ENCODE peak calls at places on chromosome 2, in eight cellular contexts. N, O, J, E, S, C, I and U are unnamed samples.

GRCh38 chr2:96859338-96859649 is 1.5 kb upstream of the ANKRD39 start:
- DNase-seq in I (peak), E (no peak), J (no peak), S (no peak), N (peak), C (no peak), O (no peak), U (no peak)

GRCh38 chr2:230016844-230017243 is 51.9 kb downstream of the SLC16A14 start:
- DNase-seq in E (no peak), C (no peak), J (no peak), N (no peak), I (no peak), S (no peak), O (no peak), U (no peak)

GRCh38 chr2:219378167-219378851 is 9.4 kb downstream of the DNPEP start:
- DNase-seq in O (no peak), N (no peak), I (no peak), S (no peak), J (no peak), E (no peak), C (no peak), U (no peak)

GRCh38 chr2:68837861-68838341 is 33.3 kb downstream of the BMP10 start:
- DNase-seq in I (no peak), C (no peak), N (no peak), E (no peak), J (no peak), O (no peak), S (no peak), U (no peak)

GRCh38 chr2:48415765-48416515 is 114.0 kb upstream of the STON1 start:
- DNase-seq in C (no peak), O (no peak), S (no peak), I (peak), J (no peak), N (no peak), E (no peak), U (no peak)

GRCh38 chr2:233165895-233166661 is 85.4 kb upstream of the ATG16L1 start:
- DNase-seq in N (peak), O (no peak), C (peak), I (no peak), E (no peak), S (no peak), J (peak), U (peak)

GRCh38 chr2:71610671-71611070 is 157.3 kb downstream of the DYSF start:
- DNase-seq in N (no peak), I (no peak), S (no peak), C (no peak), E (no peak), J (no peak), O (no peak), U (no peak)

GRCh38 chr2:195575879-195576391 is 81.1 kb upstream of the SLC39A10 start:
- DNase-seq in C (peak), N (no peak), I (peak), S (peak), J (peak), E (no peak), O (no peak), U (peak)

GRCh38 chr2:76861708-76862107 is 660.5 kb downstream of the LRRTM4 start:
- DNase-seq in C (no peak), E (no peak), N (no peak), I (no peak), O (no peak), S (no peak), J (no peak), U (no peak)